ENCODE peak calls at places on chromosomes 1 and 21, in ten cellular contexts. I is fibroblast of mammary gland; K is A549; V is CD8-positive, alpha-beta T cell; T is foreskin fibroblast; W is B cell; O is lower leg skin; R is suprapubic skin; F is heart left ventricle; P is AG09309. U is an unnamed sample.

GRCh38 chr21:21715286-21715969 is 717.2 kb downstream of the NCAM2 start:
- DNase-seq in W (no peak), I (peak; percentile 87), O (no peak), V (no peak), K (no peak), R (no peak), T (peak; percentile 82), P (no peak), F (no peak), U (no peak)

GRCh38 chr1:1605034-1605591 is 5.2 kb upstream of the FNDC10 start:
- DNase-seq in I (no peak), F (no peak), V (no peak), K (no peak), T (no peak), W (peak; percentile 13), O (no peak), R (no peak), P (no peak), U (no peak)

GRCh38 chr1:180265201-180265600 is 35.1 kb downstream of the LHX4 start:
- DNase-seq in K (no peak), T (no peak), V (no peak), O (no peak), P (no peak), I (no peak), R (no peak), F (no peak), W (no peak), U (no peak)

GRCh38 chr1:28811766-28812668 is at the start of gene OPRD1:
- DNase-seq in I (peak; percentile 7), R (no peak), F (no peak), P (no peak), O (no peak), K (no peak), V (no peak), W (no peak), T (no peak), U (peak; percentile 18)

GRCh38 chr1:172351761-172352161 is 68.7 kb upstream of the C1orf105 start:
- DNase-seq in O (no peak), R (no peak), W (no peak), I (peak; percentile 82), V (no peak), K (peak; percentile 23), F (no peak), T (peak; percentile 64), P (no peak), U (no peak)

GRCh38 chr1:9145021-9145668 is 16.2 kb upstream of the GPR157 start:
- DNase-seq in R (no peak), I (peak; percentile 72), K (peak; percentile 59), V (no peak), W (no peak), T (peak; percentile 52), F (no peak), O (no peak), P (no peak), U (no peak)

GRCh38 chr1:12161662-12162458 is 4.9 kb upstream of the TNFRSF1B start:
- DNase-seq in T (peak; percentile 88), W (peak; percentile 69), R (peak; percentile 89), I (peak; percentile 86), F (peak; percentile 92), O (peak; percentile 95), K (peak; percentile 46), P (peak; percentile 59), V (peak; percentile 80), U (no peak)

GRCh38 chr1:100387644-100388350 is 35.5 kb downstream of the CDC14A start:
- DNase-seq in K (no peak), I (peak; percentile 18), R (no peak), F (no peak), W (no peak), V (no peak), P (no peak), O (no peak), T (no peak), U (no peak)

GRCh38 chr1:112297536-112297935 is 98.5 kb upstream of the CTTNBP2NL start:
- DNase-seq in R (no peak), K (no peak), F (no peak), I (peak; percentile 56), T (no peak), W (no peak), V (no peak), P (no peak), O (no peak), U (no peak)

DNA sequence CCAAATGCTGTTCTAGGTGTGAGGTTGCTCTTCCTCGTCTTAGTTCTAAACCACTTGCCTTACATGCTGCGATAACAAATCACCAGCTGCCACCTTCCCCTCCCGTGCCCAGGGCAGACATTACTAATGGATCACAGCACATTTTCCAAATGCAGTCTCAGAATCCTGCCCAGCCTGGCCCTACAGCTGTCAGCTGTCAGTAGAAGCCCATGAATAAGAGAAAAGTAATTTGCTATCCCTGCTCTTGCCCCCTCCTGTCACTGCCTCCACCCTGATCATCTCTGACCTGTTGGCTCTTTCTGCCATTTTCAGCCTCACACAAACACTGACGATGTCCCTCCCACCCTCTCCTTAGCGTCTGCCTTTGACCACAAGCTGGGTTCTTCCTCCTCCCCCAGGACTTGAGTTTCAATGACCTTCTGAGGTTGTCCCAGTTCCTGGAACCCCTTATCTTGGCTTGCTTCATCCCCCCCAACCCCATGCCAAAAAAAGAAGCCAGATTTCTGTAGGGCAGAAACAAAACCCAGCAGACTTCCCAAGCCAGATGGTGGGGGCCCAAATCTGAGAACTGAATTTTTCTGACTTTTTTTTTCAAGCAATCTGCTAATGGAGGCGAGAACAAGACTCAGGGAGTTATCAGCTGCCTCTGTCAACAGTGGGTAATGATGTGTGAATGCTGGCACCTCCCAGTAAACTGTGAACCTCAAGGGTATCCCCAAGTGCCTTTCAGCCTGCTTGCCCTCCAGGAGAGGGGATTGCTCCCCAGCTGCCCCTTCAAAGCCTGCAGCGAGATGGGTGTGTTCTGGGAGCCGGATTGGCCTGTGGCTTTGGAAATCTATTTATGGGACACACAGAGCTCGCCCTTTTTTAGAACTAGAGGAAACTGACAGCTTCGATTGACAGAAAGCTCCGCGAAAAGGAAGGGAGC is 216.5 kb upstream of the VAMP3 start:
- DNase-seq in R (no peak), W (no peak), V (no peak), F (no peak), K (peak; percentile 20), P (no peak), I (no peak), O (no peak), T (no peak), U (no peak)
- TF ChIP-seq CTCF in R (no peak), W (no peak), V (no peak), F (no peak), K (no peak), P (no peak), I (no peak), O (no peak), T (no peak), U (no peak)

GRCh38 chr1:173508541-173508940 is 31.4 kb downstream of the PRDX6 start:
- DNase-seq in R (no peak), O (no peak), T (no peak), F (no peak), V (no peak), K (no peak), P (no peak), I (no peak), W (no peak), U (no peak)

GRCh38 chr1:173505401-173505800 is 28.3 kb downstream of the PRDX6 start:
- DNase-seq in I (no peak), F (no peak), K (no peak), V (no peak), W (no peak), P (no peak), O (no peak), T (no peak), R (no peak), U (no peak)

GRCh38 chr1:173507847-173508209 is 30.7 kb downstream of the PRDX6 start:
- DNase-seq in P (no peak), I (no peak), T (no peak), R (no peak), F (no peak), W (no peak), O (no peak), K (no peak), V (no peak), U (no peak)

GRCh38 chr1:173507205-173507846 is 30.2 kb downstream of the PRDX6 start:
- DNase-seq in O (no peak), K (peak; percentile 63), W (no peak), F (no peak), V (no peak), R (no peak), T (peak; percentile 54), I (peak; percentile 59), P (peak; percentile 35), U (no peak)

DNA sequence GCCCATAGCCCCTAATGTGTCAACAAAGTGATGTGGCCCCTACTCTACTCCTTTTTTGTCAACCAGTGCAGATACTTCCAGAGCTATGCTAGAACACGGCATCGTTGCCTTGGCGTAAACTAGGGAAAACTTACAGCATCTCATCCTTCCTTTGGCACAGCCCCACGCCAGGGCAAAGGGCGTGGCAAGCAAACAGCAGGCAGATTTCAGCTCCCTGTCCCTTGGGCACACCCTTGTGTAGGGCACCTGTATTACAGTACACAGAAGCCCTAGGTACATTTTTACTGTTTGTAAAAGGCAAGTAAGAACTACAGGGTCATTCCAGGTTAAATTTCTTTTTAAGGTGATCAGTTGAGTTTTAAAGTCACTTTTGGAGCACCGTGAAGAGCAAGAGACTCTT is 29.3 kb downstream of the PRDX6 start:
- DNase-seq in K (peak; percentile 63), W (no peak), O (no peak), R (no peak), I (no peak), P (no peak), F (no peak), V (no peak), T (no peak), U (no peak)
- TF ChIP-seq CTCF in K (peak; percentile 22), W (no peak), O (no peak), R (no peak), I (no peak), P (no peak), F (no peak), V (no peak), T (no peak), U (peak; percentile 30)

GRCh38 chr1:228000416-228000815 is 6.4 kb upstream of the WNT3A start:
- DNase-seq in F (no peak), T (no peak), K (no peak), R (no peak), O (peak; percentile 57), W (no peak), V (peak; percentile 9), P (no peak), I (no peak), U (peak; percentile 3)
- TF ChIP-seq CTCF in F (no peak), T (no peak), K (no peak), R (no peak), O (no peak), W (no peak), V (no peak), P (no peak), I (no peak), U (no peak)

GRCh38 chr21:18521204-18521603 is 117.6 kb upstream of the TMPRSS15 start:
- DNase-seq in W (no peak), R (no peak), I (no peak), V (no peak), F (no peak), T (no peak), P (no peak), O (peak; percentile 65), K (no peak), U (no peak)

GRCh38 chr21:18517905-18518566 is 114.5 kb upstream of the TMPRSS15 start:
- DNase-seq in K (no peak), P (no peak), R (no peak), V (no peak), F (no peak), W (no peak), T (no peak), I (no peak), O (no peak), U (no peak)

GRCh38 chr21:18524097-18524496 is 120.5 kb upstream of the TMPRSS15 start:
- DNase-seq in K (no peak), O (no peak), W (no peak), F (no peak), I (no peak), P (no peak), R (no peak), T (no peak), V (no peak), U (no peak)

GRCh38 chr21:18522181-18522771 is 118.7 kb upstream of the TMPRSS15 start:
- DNase-seq in I (no peak), F (no peak), T (no peak), W (no peak), R (no peak), O (no peak), K (no peak), V (no peak), P (no peak), U (no peak)
- TF ChIP-seq CTCF in I (no peak), F (no peak), T (no peak), W (peak; percentile 8), R (no peak), O (no peak), K (no peak), V (no peak), P (no peak), U (peak; percentile 63)